ENCODE peak calls at places on chromosomes 2 and 18, in nine cellular contexts. O is A673, X is adrenal gland, V is prostate gland, T is OCI-LY7, L is lower lobe of right lung, Y is tibial artery, F is upper lobe of right lung, E is mammary epithelial cell. Z is an unnamed sample.

GRCh38 chr2:238897911-238898311 is 50.0 kb downstream of the TWIST2 start:
- DNase-seq in T (no peak), Y (no peak), F (no peak), L (no peak), O (no peak), X (no peak), V (no peak), E (no peak), Z (no peak)

GRCh38 chr2:156199588-156199987 is 132.9 kb downstream of the NR4A2 start:
- DNase-seq in X (no peak), F (no peak), O (no peak), V (no peak), E (peak; percentile 45), L (no peak), Y (no peak), T (no peak), Z (peak; percentile 86)

GRCh38 chr2:118239284-118239683 is 151.0 kb downstream of the INSIG2 start:
- DNase-seq in E (no peak), X (no peak), V (no peak), L (no peak), F (no peak), O (no peak), T (no peak), Y (no peak), Z (no peak)

GRCh38 chr18:36329684-36330434 is 32.3 kb downstream of the FHOD3 start:
- DNase-seq in E (no peak), Y (no peak), X (no peak), L (no peak), T (no peak), O (no peak), F (no peak), V (no peak), Z (no peak)

GRCh38 chr2:220347661-220348060 is 720.2 kb downstream of the SLC4A3 start:
- DNase-seq in E (no peak), V (no peak), T (no peak), X (no peak), Y (no peak), F (no peak), O (no peak), L (no peak), Z (no peak)

GRCh38 chr2:238420878-238421694 is 5.6 kb upstream of the ASB1 start:
- DNase-seq in V (no peak), T (no peak), O (no peak), L (no peak), Y (no peak), X (no peak), F (no peak), E (peak; percentile 36), Z (no peak)

GRCh38 chr2:128282976-128283810 is 35.5 kb downstream of the HS6ST1 start:
- DNase-seq in V (no peak), O (no peak), X (peak; percentile 57), L (peak; percentile 44), T (no peak), E (no peak), Y (no peak), F (peak; percentile 46), Z (no peak)

GRCh38 chr2:85699325-85699724 is 5.2 kb downstream of the GNLY start:
- DNase-seq in V (no peak), Y (peak; percentile 11), T (no peak), O (no peak), F (no peak), X (no peak), E (no peak), L (no peak), Z (no peak)

GRCh38 chr2:102975996-102976636 is 214.3 kb downstream of the TMEM182 start:
- DNase-seq in E (peak; percentile 34), O (peak; percentile 42), T (peak; percentile 2), V (no peak), F (no peak), Y (no peak), X (peak; percentile 2), L (no peak), Z (peak; percentile 64)

GRCh38 chr2:21289994-21290393 is 166.2 kb downstream of the TDRD15 start:
- DNase-seq in Y (no peak), T (no peak), E (no peak), F (no peak), L (no peak), X (no peak), V (no peak), O (no peak), Z (no peak)

GRCh38 chr18:56831988-56832387 is 180.8 kb downstream of the WDR7 start:
- DNase-seq in X (no peak), T (no peak), L (no peak), F (no peak), O (no peak), Y (no peak), E (no peak), V (no peak), Z (no peak)

GRCh38 chr2:165078913-165079312 is 123.6 kb upstream of the SLC38A11 start:
- DNase-seq in X (no peak), T (no peak), F (no peak), L (no peak), O (no peak), Y (no peak), V (no peak), E (no peak), Z (no peak)

GRCh38 chr2:163475815-163476214 is 260.0 kb downstream of the FIGN start:
- DNase-seq in T (no peak), L (no peak), O (no peak), Y (no peak), F (no peak), X (no peak), E (no peak), V (no peak), Z (no peak)

GRCh38 chr18:45049548-45050307 is 369.0 kb downstream of the SETBP1 start:
- DNase-seq in Y (no peak), T (no peak), F (no peak), O (no peak), L (no peak), X (no peak), E (no peak), V (no peak), Z (no peak)

GRCh38 chr2:55826246-55826645 is 97.3 kb downstream of the EFEMP1 start:
- DNase-seq in O (no peak), F (no peak), X (no peak), L (no peak), V (no peak), Y (no peak), E (no peak), T (no peak), Z (no peak)

GRCh38 chr2:216109962-216110614 is 940 bp downstream of the XRCC5 start:
- DNase-seq in V (no peak), Y (no peak), T (peak; percentile 56), E (peak; percentile 29), X (no peak), L (no peak), F (no peak), O (peak; percentile 56), Z (no peak)

GRCh38 chr18:51248685-51249084 is 51.2 kb upstream of the MEX3C start:
- DNase-seq in L (no peak), V (no peak), X (no peak), Y (no peak), T (no peak), E (no peak), F (no peak), O (no peak), Z (no peak)

GRCh38 chr18:39341106-39341505 is 1775.5 kb upstream of the CELF4 start:
- DNase-seq in Y (no peak), O (no peak), E (no peak), X (no peak), F (no peak), V (no peak), T (no peak), L (no peak), Z (no peak)
- H3K27ac ChIP-seq in Y (no peak overlapping the region), O (no peak overlapping the region), E (no peak overlapping the region), X (no peak overlapping the region), F (no peak overlapping the region), V (no peak overlapping the region), T (no peak overlapping the region), L (no peak overlapping the region), Z (no peak overlapping the region)

GRCh38 chr2:230422149-230422548 is 6.1 kb downstream of the SP100 start:
- DNase-seq in E (no peak), L (no peak), T (no peak), F (no peak), Y (no peak), O (no peak), V (no peak), X (no peak), Z (no peak)
- TF ChIP-seq CTCF in E (peak; percentile 12), L (no peak), T (no peak), F (peak; percentile 11), Y (no peak), O (no peak), V (no peak), X (peak; percentile 19), Z (peak; percentile 21)

GRCh38 chr2:177268901-177269300 is 4.4 kb upstream of the NFE2L2 start:
- DNase-seq in V (no peak), Y (no peak), T (no peak), O (no peak), F (no peak), X (no peak), L (no peak), E (no peak), Z (no peak)
- H3K4me1 ChIP-seq in V (no peaks in the 10 kb centered on the region), Y (peaks cover 6% of the 10 kb centered on the region), T (peaks cover 17% of the 10 kb centered on the region), O (peaks cover 10% of the 10 kb centered on the region), F (peaks cover 14% of the 10 kb centered on the region), X (peaks cover 12% of the 10 kb centered on the region), L (peaks cover 21% of the 10 kb centered on the region), E (peaks cover 36% of the 10 kb centered on the region), Z (peaks cover 45% of the 10 kb centered on the region)

GRCh38 chr2:232672581-232672980 is 24.6 kb upstream of the GIGYF2 start:
- DNase-seq in L (no peak), Y (no peak), O (no peak), F (no peak), E (no peak), V (peak; percentile 26), T (no peak), X (no peak), Z (no peak)
- H3K27ac ChIP-seq in L (no peak overlapping the region), Y (peak overlapping the region; percentile 41), O (no peak overlapping the region), F (no peak overlapping the region), E (no peak overlapping the region), V (no peak overlapping the region), T (no peak overlapping the region), X (no peak overlapping the region), Z (no peak overlapping the region)

DNA sequence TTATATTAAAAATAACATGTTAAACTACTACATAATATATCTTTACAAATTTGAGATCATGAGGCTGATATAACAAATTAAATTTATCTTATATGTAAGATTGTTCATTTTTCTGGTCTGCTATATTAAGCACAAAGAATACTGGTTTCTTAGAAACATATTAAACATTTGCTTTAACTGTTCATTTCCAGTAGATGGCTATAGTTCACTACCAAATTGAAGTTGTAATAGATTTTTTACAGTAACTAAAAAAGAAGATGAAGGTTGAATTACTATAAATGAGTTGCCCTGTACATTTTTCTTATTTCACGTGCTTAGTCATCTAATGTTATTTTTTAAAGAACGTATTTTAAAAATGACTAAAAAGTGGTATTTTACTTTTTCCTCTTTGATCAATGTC is 57.0 kb downstream of the ZNF407 start:
- DNase-seq in F (no peak), O (peak; percentile 17), V (no peak), X (no peak), E (no peak), L (no peak), Y (no peak), T (no peak), Z (no peak)
- TF ChIP-seq CTCF in F (peak; percentile 22), O (peak; percentile 39), V (peak; percentile 8), X (peak; percentile 25), E (peak; percentile 35), L (no peak), Y (no peak), T (peak; percentile 47), Z (peak; percentile 55)

GRCh38 chr2:42102606-42103450 is 55.0 kb downstream of the PKDCC start:
- DNase-seq in X (peak; percentile 46), L (peak; percentile 78), V (no peak), Y (peak; percentile 78), O (no peak), F (peak; percentile 87), E (no peak), T (no peak), Z (no peak)
- H3K4me1 ChIP-seq in X (peaks cover 19% of the 10 kb centered on the region), L (peaks cover 76% of the 10 kb centered on the region), V (no peaks in the 10 kb centered on the region), Y (peaks cover 13% of the 10 kb centered on the region), O (peaks cover 34% of the 10 kb centered on the region), F (peaks cover 57% of the 10 kb centered on the region), E (peaks cover 5% of the 10 kb centered on the region), T (peaks cover 75% of the 10 kb centered on the region), Z (peaks cover 5% of the 10 kb centered on the region)